ENCODE peak calls at places on chromosomes 13 and 19, in seven cellular contexts. W is endodermal cell, K is WTC11, A is heart right ventricle, V is fibroblast of pulmonary artery, X is iris pigment epithelial cell, Z is T1000. M is an unnamed sample.

GRCh38 chr19:41299755-41300089 is 10.2 kb upstream of the CCDC97 start:
- DNase-seq in W (no peak), K (no peak), A (peak), V (peak), X (peak), Z (no peak), M (no peak)

GRCh38 chr13:35720290-35720689 is 243.8 kb upstream of the MAB21L1 start:
- DNase-seq in W (no peak), K (no peak), A (no peak), V (no peak), X (no peak), Z (no peak), M (no peak)

GRCh38 chr19:48565090-48565489 is 13.1 kb downstream of the SULT2B1 start:
- DNase-seq in W (peak), K (no peak), A (no peak), V (peak), X (peak), Z (peak), M (no peak)

GRCh38 chr19:1177322-1178114 is 3.5 kb upstream of the SBNO2 start:
- DNase-seq in W (peak), K (no peak), A (no peak), V (peak), X (peak), Z (peak), M (peak)

GRCh38 chr13:75151081-75151643 is 330.8 kb downstream of the TBC1D4 start:
- DNase-seq in W (no peak), K (no peak), A (no peak), V (no peak), X (peak), Z (no peak), M (no peak)

GRCh38 chr19:33374406-33374703 is 846 bp downstream of the CEBPG start:
- DNase-seq in W (no peak), K (no peak), A (no peak), V (no peak), X (peak), Z (no peak), M (peak)

GRCh38 chr19:33905473-33905936 is 108.8 kb downstream of the KCTD15 start:
- DNase-seq in W (peak), K (peak), A (peak), V (no peak), X (peak), Z (no peak), M (peak)

GRCh38 chr13:106133025-106133424 is 402.4 kb downstream of the EFNB2 start:
- DNase-seq in W (no peak), K (no peak), A (no peak), V (peak), X (peak), Z (no peak), M (no peak)

M was measured in H7.